ENCODE peak calls at places on chromosomes 6 and 20, in four cellular contexts. T is HepG2, C is K562, D is GM12878. O is an unnamed sample. For H3K4me1, the result is how much of the 10 kb centered on the place peaks cover.

GRCh38 chr20:7180261-7181045 is 413.0 kb downstream of the BMP2 start:
- DNase-seq in C (no peak), T (no peak), D (no peak), O (no peak)

GRCh38 chr6:1346556-1347186 is 34.8 kb downstream of the FOXQ1 start:
- DNase-seq in D (no peak), T (no peak), C (no peak), O (no peak)

GRCh38 chr20:33883164-33883563 is 72.0 kb downstream of the CHMP4B start:
- DNase-seq in C (no peak), D (peak), T (no peak), O (no peak)

GRCh38 chr6:89506716-89507597 is 74.0 kb downstream of the ANKRD6 start:
- DNase-seq in D (no peak), C (no peak), T (peak), O (no peak)

GRCh38 chr20:41202426-41202825 is 65.1 kb downstream of the PLCG1 start:
- DNase-seq in D (no peak), C (no peak), T (no peak), O (no peak)

GRCh38 chr6:56101141-56101553 is 146.2 kb downstream of the COL21A1 start:
- DNase-seq in T (peak), D (no peak), C (no peak), O (peak)

GRCh38 chr20:496126-496696 is 33.9 kb upstream of the TBC1D20 start:
- DNase-seq in C (no peak), T (no peak), D (no peak), O (no peak)

GRCh38 chr6:118709859-118710350 is 58.5 kb upstream of the CEP85L start:
- DNase-seq in C (peak), D (peak), T (no peak), O (peak)

GRCh38 chr6:75220365-75220764 is 14.5 kb upstream of the COL12A1 start:
- DNase-seq in C (no peak), D (no peak), T (no peak), O (no peak)

GRCh38 chr6:111605100-111605748 is 454 bp downstream of the TRAF3IP2 start:
- DNase-seq in C (peak), D (no peak), T (no peak), O (peak)

GRCh38 chr6:140344149-140344913 is 969.9 kb upstream of the CITED2 start:
- DNase-seq in C (no peak), D (no peak), T (peak), O (peak)

GRCh38 chr6:45327956-45328522 is at the start of gene RUNX2:
- DNase-seq in D (no peak), C (no peak), T (no peak), O (no peak)

GRCh38 chr6:71107935-71108420 is 151.1 kb upstream of the B3GAT2 start:
- DNase-seq in T (no peak), C (no peak), D (no peak), O (no peak)

GRCh38 chr6:16933532-16933931 is 168.3 kb upstream of the STMND1 start:
- DNase-seq in C (peak), D (no peak), T (no peak), O (no peak)

GRCh38 chr6:8100159-8100854 is 2.0 kb downstream of the EEF1E1 start:
- DNase-seq in T (no peak), D (no peak), C (peak), O (no peak)

GRCh38 chr6:113351183-113351834 is 505.8 kb upstream of the MARCKS start:
- DNase-seq in D (no peak), C (no peak), T (no peak), O (no peak)
- TF ChIP-seq CHD2 in D (no peak), C (no peak), T (no peak), O (no peak)

DNA sequence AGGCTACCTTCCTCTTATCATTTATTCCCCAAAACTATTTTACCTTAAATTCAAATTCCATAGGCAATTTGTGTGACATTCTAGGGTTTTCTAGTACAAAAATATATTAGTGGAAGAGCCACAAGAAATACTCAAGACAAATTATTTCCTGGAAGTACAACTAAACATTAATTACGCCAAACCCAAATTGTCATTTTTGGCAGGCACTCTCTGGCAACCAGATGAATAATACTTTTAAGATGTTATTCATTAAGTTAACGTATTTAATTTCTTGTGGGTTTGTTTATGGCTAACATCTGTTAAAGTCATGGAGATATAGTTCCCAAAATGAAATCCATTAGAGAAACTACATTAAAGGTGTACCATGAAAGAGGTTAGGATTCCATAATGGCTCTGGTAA is 40.5 kb downstream of the HMGN3 start:
- DNase-seq in D (no peak), C (no peak), T (no peak), O (no peak)
- TF ChIP-seq CHD4 in D (no peak), C (no peak), T (no peak), O (no peak)

GRCh38 chr20:38607351-38607750 is 5.7 kb downstream of the ARHGAP40 start:
- DNase-seq in T (no peak), D (no peak), C (no peak), O (no peak)

GRCh38 chr20:38603286-38603685 is 1.7 kb downstream of the ARHGAP40 start:
- DNase-seq in D (no peak), T (no peak), C (no peak), O (no peak)

GRCh38 chr20:38602185-38602581 is 574 bp downstream of the ARHGAP40 start:
- DNase-seq in T (no peak), C (no peak), D (no peak), O (no peak)

GRCh38 chr20:38608188-38608587 is 6.6 kb downstream of the ARHGAP40 start:
- DNase-seq in C (no peak), D (no peak), T (no peak), O (no peak)

DNA sequence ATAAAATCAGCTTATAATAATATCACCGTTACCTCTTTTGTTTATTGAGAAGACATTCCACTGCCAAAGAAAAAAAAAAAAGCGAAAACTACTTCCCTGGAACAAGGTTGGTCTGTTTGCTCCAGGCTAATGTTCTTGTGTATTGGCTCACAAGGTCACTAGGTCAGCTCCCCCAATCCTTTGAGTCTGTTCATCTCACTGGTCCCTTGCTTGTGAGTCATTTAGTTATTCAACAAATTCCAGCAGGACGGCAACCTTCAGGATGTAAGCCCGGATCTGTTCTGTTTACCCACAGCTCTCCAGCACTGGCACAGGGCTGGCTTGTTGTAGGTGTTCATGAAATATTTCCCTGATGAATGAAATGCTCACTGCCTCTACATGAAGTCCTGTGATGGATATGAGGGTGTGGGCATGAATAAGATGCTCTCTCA is 3.3 kb downstream of the ARHGAP40 start:
- DNase-seq in D (no peak), T (peak), C (no peak), O (peak)
- H3K4me1 ChIP-seq in D (under half), T (half or more), C (under half), O (under half)

GRCh38 chr20:19628570-19629134 is 129.4 kb upstream of the RIN2 start:
- DNase-seq in T (peak), C (peak), D (peak), O (peak)
- TF ChIP-seq CHD2 in T (no peak), C (no peak), D (no peak), O (no peak)

DNA sequence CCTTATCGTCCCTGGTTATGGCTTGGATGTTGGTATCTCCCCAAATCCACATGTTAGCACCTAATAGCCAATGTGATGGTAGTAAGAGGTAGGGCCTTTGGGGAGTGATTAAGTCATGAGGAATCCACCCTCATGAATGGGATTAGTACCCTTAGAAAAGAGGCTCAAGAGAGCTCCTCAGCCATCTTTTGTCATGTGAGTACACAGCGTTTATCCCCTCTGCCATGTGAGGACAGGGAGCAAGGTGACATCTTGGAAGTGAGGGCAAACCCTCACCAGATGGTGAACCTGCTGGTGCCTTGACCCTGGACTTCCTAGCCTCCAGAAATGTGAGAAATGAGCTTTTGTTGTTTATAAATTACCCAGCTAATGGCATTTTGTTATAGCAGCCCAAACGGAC is 16.1 kb upstream of the SIRPB2 start:
- DNase-seq in D (no peak), T (no peak), C (no peak), O (no peak)
- TF ChIP-seq CHD4 in D (no peak), T (no peak), C (no peak), O (no peak)

GRCh38 chr6:170307080-170307545 is 555 bp downstream of the FAM120B start:
- DNase-seq in T (no peak), D (no peak), C (no peak), O (no peak)
- H3K4me1 ChIP-seq in T (under half), D (under half), C (under half), O (under half)